ENCODE peak calls at places on chromosome 15, in four cellular contexts. A is GM18507; N is activated CD4-positive, alpha-beta T cell treated with anti-CD3 and anti-CD28 coated beads, Interleukin-2, amount 50 U/mL, for 1 hour; Q is activated CD8-positive, alpha-beta memory T cell treated with anti-CD3 and anti-CD28 coated beads, Interleukin-2, amount 50 U/mL, for 48 hours. W is an unnamed sample.

GRCh38 chr15:37134699-37135131 is 34.4 kb upstream of the MEIS2 start:
- DNase-seq in A (no peak), N (no peak), Q (no peak), W (no peak)

GRCh38 chr15:100658895-100659294 is 56.5 kb downstream of the ASB7 start:
- DNase-seq in A (no peak), N (no peak), Q (no peak), W (no peak)

GRCh38 chr15:35312355-35312754 is 227.3 kb upstream of the NANOGP8 start:
- DNase-seq in A (no peak), N (no peak), Q (no peak), W (no peak)

GRCh38 chr15:47027322-47027946 is 689.9 kb upstream of the SEMA6D start:
- DNase-seq in A (no peak), N (no peak), Q (no peak), W (no peak)

GRCh38 chr15:81043568-81044301 is 43.0 kb downstream of the TLNRD1 start:
- DNase-seq in A (no peak), N (no peak), Q (no peak), W (no peak)

GRCh38 chr15:63035977-63036376 is 6.6 kb upstream of the TPM1 start:
- DNase-seq in A (no peak), N (no peak), Q (no peak), W (no peak)

GRCh38 chr15:61835476-61836106 is 224.7 kb downstream of the VPS13C start:
- DNase-seq in A (peak; percentile 23), N (peak; percentile 50), Q (peak; percentile 80), W (no peak)

GRCh38 chr15:73939138-73939537 is 12.9 kb downstream of the LOXL1 start:
- DNase-seq in A (no peak), N (no peak), Q (no peak), W (no peak)

GRCh38 chr15:91909574-91909973 is 56.1 kb downstream of the SLCO3A1 start:
- DNase-seq in A (no peak), N (no peak), Q (no peak), W (no peak)

W was measured in type B pancreatic cell.